ENCODE peak calls at places on chromosomes 3 and 15, in four cellular contexts. Q is K562, R is IMR-90, Z is H1. X is an unnamed sample.

GRCh38 chr3:79263423-79263822 is 504.4 kb downstream of the ROBO1 start:
- DNase-seq in R (no peak), Z (no peak), Q (no peak), X (no peak)

GRCh38 chr3:55244247-55244646 is 242.9 kb downstream of the WNT5A start:
- DNase-seq in R (no peak), Q (no peak), Z (no peak), X (no peak)

GRCh38 chr15:61122624-61123375 is 106.3 kb downstream of the RORA start:
- DNase-seq in R (no peak), Q (no peak), Z (no peak), X (no peak)

GRCh38 chr15:28208583-28208982 is 109.5 kb upstream of the OCA2 start:
- DNase-seq in Q (no peak), Z (no peak), R (no peak), X (no peak)

GRCh38 chr3:187738400-187739124 is 6.7 kb downstream of the BCL6 start:
- DNase-seq in Z (peak), Q (peak), R (peak), X (no peak)

GRCh38 chr15:69493406-69493805 is 40.8 kb downstream of the RPLP1 start:
- DNase-seq in Q (no peak), Z (no peak), R (no peak), X (no peak)

GRCh38 chr3:32577621-32578556 is 7.2 kb upstream of the DYNC1LI1 start:
- DNase-seq in R (peak), Z (no peak), Q (no peak), X (peak)

GRCh38 chr3:197539651-197540051 is 16.1 kb downstream of the BDH1 start:
- DNase-seq in Z (no peak), Q (no peak), R (no peak), X (no peak)

GRCh38 chr3:132394334-132394733 is 23.0 kb upstream of the DNAJC13 start:
- DNase-seq in R (no peak), Z (no peak), Q (no peak), X (no peak)

GRCh38 chr3:171940250-171940649 is 97.1 kb downstream of the TMEM212 start:
- DNase-seq in R (no peak), Z (no peak), Q (no peak), X (no peak)

GRCh38 chr3:128408693-128409620 is 57.7 kb downstream of the DNAJB8 start:
- DNase-seq in Z (no peak), R (no peak), Q (no peak), X (no peak)

GRCh38 chr3:7875858-7876442 is 625.7 kb upstream of the LMCD1 start:
- DNase-seq in R (no peak), Z (no peak), Q (no peak), X (no peak)

GRCh38 chr15:54312528-54312927 is 334.3 kb downstream of the UNC13C start:
- DNase-seq in R (no peak), Z (no peak), Q (no peak), X (no peak)

GRCh38 chr3:152278674-152279427 is 10.1 kb downstream of the MBNL1 start:
- DNase-seq in Z (no peak), R (no peak), Q (no peak), X (no peak)

GRCh38 chr3:3177861-3178497 is 1.5 kb downstream of the CRBN start:
- DNase-seq in Q (peak), Z (no peak), R (peak), X (no peak)

GRCh38 chr3:29950232-29950631 is 656.2 kb upstream of the TGFBR2 start:
- DNase-seq in Z (no peak), R (no peak), Q (no peak), X (no peak)

GRCh38 chr15:92848852-92849598 is 51.1 kb upstream of the CHD2 start:
- DNase-seq in R (peak), Q (peak), Z (no peak), X (peak)

GRCh38 chr3:187016639-187017345 is 86.5 kb downstream of the ST6GAL1 start:
- DNase-seq in R (peak), Z (no peak), Q (no peak), X (no peak)

GRCh38 chr15:99486371-99487336 is 79.1 kb upstream of the MEF2A start:
- DNase-seq in R (peak), Q (no peak), Z (no peak), X (no peak)

GRCh38 chr15:83283813-83284562 is 476 bp downstream of the BNC1 start:
- DNase-seq in Q (no peak), R (no peak), Z (no peak), X (no peak)

GRCh38 chr15:38547255-38547997 is 17.2 kb downstream of the RASGRP1 start:
- DNase-seq in Q (no peak), Z (no peak), R (peak), X (no peak)

GRCh38 chr15:32100286-32100685 is 70.0 kb downstream of the CHRNA7 start:
- DNase-seq in Q (no peak), R (no peak), Z (no peak), X (peak)

GRCh38 chr3:196967412-196968232 is 1.0 kb downstream of the PIGZ start:
- DNase-seq in Q (no peak), Z (no peak), R (no peak), X (no peak)

GRCh38 chr3:197960694-197961581 is 921 bp downstream of the LMLN start:
- DNase-seq in Q (peak), Z (no peak), R (no peak), X (no peak)

GRCh38 chr15:94327356-94327936 is 96.1 kb downstream of the MCTP2 start:
- DNase-seq in R (peak), Q (peak), Z (no peak), X (no peak)

GRCh38 chr3:192825657-192826200 is 91.9 kb downstream of the MB21D2 start:
- DNase-seq in Z (no peak), Q (no peak), R (peak), X (no peak)

GRCh38 chr3:127790009-127790533 is 32.2 kb downstream of the MGLL start:
- DNase-seq in Z (no peak), Q (no peak), R (no peak), X (no peak)

GRCh38 chr3:20230954-20231353 is 44.9 kb upstream of the SGO1 start:
- DNase-seq in Q (no peak), R (no peak), Z (no peak), X (no peak)

GRCh38 chr15:69597061-69597592 is 144.5 kb downstream of the RPLP1 start:
- DNase-seq in Z (no peak), R (no peak), Q (no peak), X (no peak)

GRCh38 chr3:157301027-157301663 is 135.5 kb upstream of the PTX3 start:
- DNase-seq in R (no peak), Z (no peak), Q (no peak), X (no peak)

GRCh38 chr15:35736150-35736549 is 190.2 kb upstream of the DPH6 start:
- DNase-seq in R (peak), Z (no peak), Q (no peak), X (no peak)

GRCh38 chr15:59438891-59439290 is 905 bp downstream of the FAM81A start:
- DNase-seq in R (no peak), Q (no peak), Z (no peak), X (no peak)

GRCh38 chr3:76570436-76571057 is 469.4 kb upstream of the ROBO2 start:
- DNase-seq in Z (no peak), R (peak), Q (no peak), X (no peak)

GRCh38 chr3:148992027-148992634 is 791 bp downstream of the GYG1 start:
- DNase-seq in Z (no peak), R (no peak), Q (no peak), X (no peak)

GRCh38 chr3:30689202-30689641 is 82.8 kb downstream of the TGFBR2 start:
- DNase-seq in R (peak), Q (no peak), Z (no peak), X (no peak)

GRCh38 chr3:156729460-156730179 is 55.2 kb downstream of the TIPARP start:
- DNase-seq in Z (no peak), Q (no peak), R (no peak), X (no peak)

GRCh38 chr15:99502182-99502581 is 63.6 kb upstream of the MEF2A start:
- DNase-seq in Z (no peak), Q (no peak), R (no peak), X (peak)

DNA sequence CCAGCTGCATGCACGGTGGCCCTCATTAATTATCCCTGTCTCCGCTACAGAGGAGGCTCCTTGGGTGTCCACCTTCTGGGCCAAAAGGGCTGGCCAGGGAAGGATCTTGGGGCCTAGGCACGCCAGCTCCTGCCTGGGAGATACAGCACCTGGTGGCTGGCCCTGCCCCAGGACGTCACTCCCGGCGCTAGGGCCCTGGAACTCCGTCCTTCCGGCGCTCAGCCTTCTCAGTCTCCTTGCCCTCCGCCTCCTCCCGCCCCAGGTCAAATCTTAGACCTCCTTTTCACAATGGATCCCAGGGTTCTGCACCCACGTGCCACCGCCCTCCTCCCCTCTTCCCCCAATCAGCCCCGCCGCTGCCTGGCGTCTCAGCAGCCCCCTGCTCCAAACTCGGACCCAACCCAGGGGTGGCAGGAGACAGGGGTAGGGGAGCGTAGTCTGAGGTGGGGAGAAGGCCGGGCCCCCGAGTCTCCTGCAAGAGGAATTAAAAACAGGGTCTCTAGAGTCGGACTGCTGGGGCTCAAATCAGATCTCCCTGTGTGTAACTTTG is 937 bp downstream of the TKT start:
- DNase-seq in Z (no peak), Q (peak), R (peak), X (peak)
- TF ChIP-seq CHD1 in Z (no peak), Q (no peak), R (no peak), X (no peak)

DNA sequence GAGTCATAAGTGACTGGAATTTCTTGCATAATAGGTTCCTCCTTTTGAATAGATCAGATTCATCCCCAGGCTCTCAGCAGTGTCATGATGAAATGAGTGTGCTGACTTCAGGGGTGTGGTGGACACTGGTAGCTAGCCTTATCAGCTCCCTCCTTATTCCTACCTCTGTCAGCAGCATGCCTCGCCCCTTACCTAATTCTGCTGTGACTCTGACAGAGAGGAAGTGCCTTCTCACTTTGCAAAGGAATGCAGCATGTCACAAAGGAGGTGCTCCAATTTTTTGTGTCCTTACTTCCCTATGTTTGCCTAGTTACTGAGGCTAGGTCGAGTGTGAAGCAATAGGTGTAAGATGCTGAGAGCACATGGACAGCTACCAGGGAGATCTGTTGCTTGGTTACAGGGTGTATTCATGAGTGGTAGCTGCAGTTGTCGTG is 90.6 kb downstream of the TNFAIP8L3 start:
- DNase-seq in Z (peak), Q (peak), R (peak), X (no peak)
- TF ChIP-seq CHD1 in Z (no peak), Q (no peak), R (no peak), X (no peak)

DNA sequence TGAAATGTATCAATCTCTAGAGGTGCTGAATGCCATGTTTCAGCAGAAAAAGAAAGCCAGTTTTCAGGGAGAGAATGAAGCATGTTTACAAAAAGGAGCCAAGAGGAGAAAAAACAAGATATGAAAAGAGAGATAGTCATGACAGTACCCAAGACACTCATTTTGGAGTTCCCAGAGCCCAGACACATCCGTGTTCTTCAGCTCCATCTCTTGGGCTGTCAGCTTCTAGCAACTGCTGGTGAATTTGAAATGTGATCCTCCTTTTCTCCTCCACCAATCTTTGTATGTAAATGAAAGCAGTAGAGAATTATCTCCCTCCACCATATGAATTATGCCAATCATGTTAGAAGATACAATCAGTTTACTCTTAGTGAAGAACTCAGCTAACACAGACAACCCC is 93.0 kb upstream of the SLC25A36 start:
- DNase-seq in Q (no peak), Z (no peak), R (no peak), X (no peak)
- TF ChIP-seq CHD1 in Q (no peak), Z (no peak), R (no peak), X (no peak)

GRCh38 chr3:58237940-58238681 is 519 bp downstream of the ABHD6 start:
- DNase-seq in R (peak), Z (no peak), Q (peak), X (no peak)
- TF ChIP-seq CHD1 in R (no peak), Z (no peak), Q (no peak), X (no peak)